ENCODE peak calls at places on chromosomes 3 and 15, in ten cellular contexts. One of them, this sample, is unnamed.

GRCh38 chr3:197809356-197810020 is 18.4 kb downstream of the LRCH3 start:
- DNase-seq in central memory CD4-positive, alpha-beta T cell: no peak
- DNase-seq in cardiac fibroblast: peak
- DNase-seq in activated naive CD8-positive, alpha-beta T cell treated with anti-CD3 and anti-CD28 coated beads for 36 hours: no peak
- DNase-seq in NCI-H226: peak
- DNase-seq in naive thymus-derived CD8-positive, alpha-beta T cell: no peak
- DNase-seq in NCI-H1105: no peak
- DNase-seq in posterior vena cava: no peak
- DNase-seq in activated CD4-positive, alpha-beta T cell treated with anti-CD3 and anti-CD28 coated beads, Interleukin-2, amount 10 ng/mL, durations not matched to agents 7 days and 5 days: no peak
- DNase-seq in Panc1: no peak
- DNase-seq in this sample: no peak

GRCh38 chr3:34207826-34208225 is 409.4 kb downstream of the PDCD6IP start:
- DNase-seq in central memory CD4-positive, alpha-beta T cell: no peak
- DNase-seq in cardiac fibroblast: peak
- DNase-seq in activated naive CD8-positive, alpha-beta T cell treated with anti-CD3 and anti-CD28 coated beads for 36 hours: no peak
- DNase-seq in NCI-H226: peak
- DNase-seq in naive thymus-derived CD8-positive, alpha-beta T cell: no peak
- DNase-seq in NCI-H1105: no peak
- DNase-seq in posterior vena cava: no peak
- DNase-seq in activated CD4-positive, alpha-beta T cell treated with anti-CD3 and anti-CD28 coated beads, Interleukin-2, amount 10 ng/mL, durations not matched to agents 7 days and 5 days: no peak
- DNase-seq in Panc1: no peak
- DNase-seq in this sample: no peak

GRCh38 chr3:109336272-109336957 is 931 bp downstream of the DPPA4 start:
- DNase-seq in central memory CD4-positive, alpha-beta T cell: no peak
- DNase-seq in cardiac fibroblast: peak
- DNase-seq in activated naive CD8-positive, alpha-beta T cell treated with anti-CD3 and anti-CD28 coated beads for 36 hours: peak
- DNase-seq in NCI-H226: no peak
- DNase-seq in naive thymus-derived CD8-positive, alpha-beta T cell: no peak
- DNase-seq in NCI-H1105: no peak
- DNase-seq in posterior vena cava: no peak
- DNase-seq in activated CD4-positive, alpha-beta T cell treated with anti-CD3 and anti-CD28 coated beads, Interleukin-2, amount 10 ng/mL, durations not matched to agents 7 days and 5 days: peak
- DNase-seq in Panc1: no peak
- DNase-seq in this sample: no peak

GRCh38 chr15:70023769-70024491 is 73.8 kb downstream of the TLE3 start:
- DNase-seq in central memory CD4-positive, alpha-beta T cell: no peak
- DNase-seq in cardiac fibroblast: peak
- DNase-seq in activated naive CD8-positive, alpha-beta T cell treated with anti-CD3 and anti-CD28 coated beads for 36 hours: no peak
- DNase-seq in NCI-H226: no peak
- DNase-seq in naive thymus-derived CD8-positive, alpha-beta T cell: no peak
- DNase-seq in NCI-H1105: peak
- DNase-seq in posterior vena cava: peak
- DNase-seq in activated CD4-positive, alpha-beta T cell treated with anti-CD3 and anti-CD28 coated beads, Interleukin-2, amount 10 ng/mL, durations not matched to agents 7 days and 5 days: no peak
- DNase-seq in Panc1: no peak
- DNase-seq in this sample: peak

GRCh38 chr15:48924528-48925393 is 39.0 kb downstream of the SHC4 start:
- DNase-seq in central memory CD4-positive, alpha-beta T cell: no peak
- DNase-seq in cardiac fibroblast: no peak
- DNase-seq in activated naive CD8-positive, alpha-beta T cell treated with anti-CD3 and anti-CD28 coated beads for 36 hours: no peak
- DNase-seq in NCI-H226: no peak
- DNase-seq in naive thymus-derived CD8-positive, alpha-beta T cell: no peak
- DNase-seq in NCI-H1105: no peak
- DNase-seq in posterior vena cava: no peak
- DNase-seq in activated CD4-positive, alpha-beta T cell treated with anti-CD3 and anti-CD28 coated beads, Interleukin-2, amount 10 ng/mL, durations not matched to agents 7 days and 5 days: no peak
- DNase-seq in Panc1: no peak
- DNase-seq in this sample: no peak

GRCh38 chr3:47161983-47162694 is 1.8 kb downstream of the SETD2 start:
- DNase-seq in central memory CD4-positive, alpha-beta T cell: no peak
- DNase-seq in cardiac fibroblast: no peak
- DNase-seq in activated naive CD8-positive, alpha-beta T cell treated with anti-CD3 and anti-CD28 coated beads for 36 hours: no peak
- DNase-seq in NCI-H226: no peak
- DNase-seq in naive thymus-derived CD8-positive, alpha-beta T cell: no peak
- DNase-seq in NCI-H1105: no peak
- DNase-seq in posterior vena cava: no peak
- DNase-seq in activated CD4-positive, alpha-beta T cell treated with anti-CD3 and anti-CD28 coated beads, Interleukin-2, amount 10 ng/mL, durations not matched to agents 7 days and 5 days: no peak
- DNase-seq in Panc1: no peak
- DNase-seq in this sample: no peak

GRCh38 chr3:177124882-177125281 is 72.4 kb downstream of the TBL1XR1 start:
- DNase-seq in central memory CD4-positive, alpha-beta T cell: no peak
- DNase-seq in cardiac fibroblast: peak
- DNase-seq in activated naive CD8-positive, alpha-beta T cell treated with anti-CD3 and anti-CD28 coated beads for 36 hours: no peak
- DNase-seq in NCI-H226: peak
- DNase-seq in naive thymus-derived CD8-positive, alpha-beta T cell: no peak
- DNase-seq in NCI-H1105: no peak
- DNase-seq in posterior vena cava: no peak
- DNase-seq in activated CD4-positive, alpha-beta T cell treated with anti-CD3 and anti-CD28 coated beads, Interleukin-2, amount 10 ng/mL, durations not matched to agents 7 days and 5 days: no peak
- DNase-seq in Panc1: no peak
- DNase-seq in this sample: no peak

GRCh38 chr3:136632625-136633081 is 119.5 kb downstream of the STAG1 start:
- DNase-seq in central memory CD4-positive, alpha-beta T cell: no peak
- DNase-seq in cardiac fibroblast: peak
- DNase-seq in activated naive CD8-positive, alpha-beta T cell treated with anti-CD3 and anti-CD28 coated beads for 36 hours: no peak
- DNase-seq in NCI-H226: peak
- DNase-seq in naive thymus-derived CD8-positive, alpha-beta T cell: no peak
- DNase-seq in NCI-H1105: no peak
- DNase-seq in posterior vena cava: no peak
- DNase-seq in activated CD4-positive, alpha-beta T cell treated with anti-CD3 and anti-CD28 coated beads, Interleukin-2, amount 10 ng/mL, durations not matched to agents 7 days and 5 days: no peak
- DNase-seq in Panc1: no peak
- DNase-seq in this sample: no peak

GRCh38 chr15:63718590-63719035 is 115.1 kb downstream of the HERC1 start:
- DNase-seq in central memory CD4-positive, alpha-beta T cell: no peak
- DNase-seq in cardiac fibroblast: peak
- DNase-seq in activated naive CD8-positive, alpha-beta T cell treated with anti-CD3 and anti-CD28 coated beads for 36 hours: no peak
- DNase-seq in NCI-H226: no peak
- DNase-seq in naive thymus-derived CD8-positive, alpha-beta T cell: no peak
- DNase-seq in NCI-H1105: no peak
- DNase-seq in posterior vena cava: no peak
- DNase-seq in activated CD4-positive, alpha-beta T cell treated with anti-CD3 and anti-CD28 coated beads, Interleukin-2, amount 10 ng/mL, durations not matched to agents 7 days and 5 days: no peak
- DNase-seq in Panc1: no peak
- DNase-seq in this sample: no peak

GRCh38 chr3:73324203-73325155 is 263.0 kb downstream of the EBLN2 start:
- DNase-seq in central memory CD4-positive, alpha-beta T cell: no peak
- DNase-seq in cardiac fibroblast: no peak
- DNase-seq in activated naive CD8-positive, alpha-beta T cell treated with anti-CD3 and anti-CD28 coated beads for 36 hours: no peak
- DNase-seq in NCI-H226: no peak
- DNase-seq in naive thymus-derived CD8-positive, alpha-beta T cell: no peak
- DNase-seq in NCI-H1105: no peak
- DNase-seq in posterior vena cava: no peak
- DNase-seq in activated CD4-positive, alpha-beta T cell treated with anti-CD3 and anti-CD28 coated beads, Interleukin-2, amount 10 ng/mL, durations not matched to agents 7 days and 5 days: no peak
- DNase-seq in Panc1: no peak
- DNase-seq in this sample: no peak

GRCh38 chr3:69115731-69116130 is 6.7 kb downstream of the LMOD3 start:
- DNase-seq in central memory CD4-positive, alpha-beta T cell: no peak
- DNase-seq in cardiac fibroblast: peak
- DNase-seq in activated naive CD8-positive, alpha-beta T cell treated with anti-CD3 and anti-CD28 coated beads for 36 hours: no peak
- DNase-seq in NCI-H226: no peak
- DNase-seq in naive thymus-derived CD8-positive, alpha-beta T cell: no peak
- DNase-seq in NCI-H1105: no peak
- DNase-seq in posterior vena cava: no peak
- DNase-seq in activated CD4-positive, alpha-beta T cell treated with anti-CD3 and anti-CD28 coated beads, Interleukin-2, amount 10 ng/mL, durations not matched to agents 7 days and 5 days: no peak
- DNase-seq in Panc1: no peak
- DNase-seq in this sample: no peak

GRCh38 chr15:101128191-101128590 is 123.7 kb downstream of the CHSY1 start:
- DNase-seq in central memory CD4-positive, alpha-beta T cell: no peak
- DNase-seq in cardiac fibroblast: peak
- DNase-seq in activated naive CD8-positive, alpha-beta T cell treated with anti-CD3 and anti-CD28 coated beads for 36 hours: no peak
- DNase-seq in NCI-H226: peak
- DNase-seq in naive thymus-derived CD8-positive, alpha-beta T cell: no peak
- DNase-seq in NCI-H1105: no peak
- DNase-seq in posterior vena cava: peak
- DNase-seq in activated CD4-positive, alpha-beta T cell treated with anti-CD3 and anti-CD28 coated beads, Interleukin-2, amount 10 ng/mL, durations not matched to agents 7 days and 5 days: no peak
- DNase-seq in Panc1: no peak
- DNase-seq in this sample: peak

GRCh38 chr3:129558076-129558771 is 15.2 kb downstream of the H1-8 start:
- DNase-seq in central memory CD4-positive, alpha-beta T cell: no peak
- DNase-seq in cardiac fibroblast: no peak
- DNase-seq in activated naive CD8-positive, alpha-beta T cell treated with anti-CD3 and anti-CD28 coated beads for 36 hours: no peak
- DNase-seq in NCI-H226: peak
- DNase-seq in naive thymus-derived CD8-positive, alpha-beta T cell: no peak
- DNase-seq in NCI-H1105: no peak
- DNase-seq in posterior vena cava: no peak
- DNase-seq in activated CD4-positive, alpha-beta T cell treated with anti-CD3 and anti-CD28 coated beads, Interleukin-2, amount 10 ng/mL, durations not matched to agents 7 days and 5 days: no peak
- DNase-seq in Panc1: no peak
- DNase-seq in this sample: no peak

GRCh38 chr3:194714564-194714963 is 28.9 kb downstream of the FAM43A start:
- DNase-seq in central memory CD4-positive, alpha-beta T cell: no peak
- DNase-seq in cardiac fibroblast: no peak
- DNase-seq in activated naive CD8-positive, alpha-beta T cell treated with anti-CD3 and anti-CD28 coated beads for 36 hours: no peak
- DNase-seq in NCI-H226: no peak
- DNase-seq in naive thymus-derived CD8-positive, alpha-beta T cell: no peak
- DNase-seq in NCI-H1105: no peak
- DNase-seq in posterior vena cava: peak
- DNase-seq in activated CD4-positive, alpha-beta T cell treated with anti-CD3 and anti-CD28 coated beads, Interleukin-2, amount 10 ng/mL, durations not matched to agents 7 days and 5 days: no peak
- DNase-seq in Panc1: no peak
- DNase-seq in this sample: no peak

GRCh38 chr3:71217640-71218222 is 365.8 kb downstream of the FOXP1 start:
- DNase-seq in central memory CD4-positive, alpha-beta T cell: no peak
- DNase-seq in cardiac fibroblast: no peak
- DNase-seq in activated naive CD8-positive, alpha-beta T cell treated with anti-CD3 and anti-CD28 coated beads for 36 hours: no peak
- DNase-seq in NCI-H226: no peak
- DNase-seq in naive thymus-derived CD8-positive, alpha-beta T cell: no peak
- DNase-seq in NCI-H1105: no peak
- DNase-seq in posterior vena cava: no peak
- DNase-seq in activated CD4-positive, alpha-beta T cell treated with anti-CD3 and anti-CD28 coated beads, Interleukin-2, amount 10 ng/mL, durations not matched to agents 7 days and 5 days: no peak
- DNase-seq in Panc1: no peak
- DNase-seq in this sample: no peak

GRCh38 chr3:27293954-27294353 is 75.2 kb downstream of the NEK10 start:
- DNase-seq in central memory CD4-positive, alpha-beta T cell: no peak
- DNase-seq in cardiac fibroblast: no peak
- DNase-seq in activated naive CD8-positive, alpha-beta T cell treated with anti-CD3 and anti-CD28 coated beads for 36 hours: no peak
- DNase-seq in NCI-H226: no peak
- DNase-seq in naive thymus-derived CD8-positive, alpha-beta T cell: no peak
- DNase-seq in NCI-H1105: no peak
- DNase-seq in posterior vena cava: no peak
- DNase-seq in activated CD4-positive, alpha-beta T cell treated with anti-CD3 and anti-CD28 coated beads, Interleukin-2, amount 10 ng/mL, durations not matched to agents 7 days and 5 days: no peak
- DNase-seq in Panc1: no peak
- DNase-seq in this sample: no peak

GRCh38 chr3:135762188-135762853 is 203.2 kb upstream of the PPP2R3A start:
- DNase-seq in central memory CD4-positive, alpha-beta T cell: no peak
- DNase-seq in cardiac fibroblast: no peak
- DNase-seq in activated naive CD8-positive, alpha-beta T cell treated with anti-CD3 and anti-CD28 coated beads for 36 hours: no peak
- DNase-seq in NCI-H226: no peak
- DNase-seq in naive thymus-derived CD8-positive, alpha-beta T cell: no peak
- DNase-seq in NCI-H1105: no peak
- DNase-seq in posterior vena cava: no peak
- DNase-seq in activated CD4-positive, alpha-beta T cell treated with anti-CD3 and anti-CD28 coated beads, Interleukin-2, amount 10 ng/mL, durations not matched to agents 7 days and 5 days: no peak
- DNase-seq in Panc1: no peak
- DNase-seq in this sample: no peak

GRCh38 chr3:40780801-40781406 is 256.1 kb downstream of the ZNF621 start:
- DNase-seq in central memory CD4-positive, alpha-beta T cell: no peak
- DNase-seq in cardiac fibroblast: peak
- DNase-seq in activated naive CD8-positive, alpha-beta T cell treated with anti-CD3 and anti-CD28 coated beads for 36 hours: no peak
- DNase-seq in NCI-H226: no peak
- DNase-seq in naive thymus-derived CD8-positive, alpha-beta T cell: no peak
- DNase-seq in NCI-H1105: no peak
- DNase-seq in posterior vena cava: peak
- DNase-seq in activated CD4-positive, alpha-beta T cell treated with anti-CD3 and anti-CD28 coated beads, Interleukin-2, amount 10 ng/mL, durations not matched to agents 7 days and 5 days: no peak
- DNase-seq in Panc1: no peak
- DNase-seq in this sample: no peak

GRCh38 chr3:5188419-5189405 is 1.2 kb downstream of the EDEM1 start:
- DNase-seq in central memory CD4-positive, alpha-beta T cell: peak
- DNase-seq in cardiac fibroblast: peak
- DNase-seq in activated naive CD8-positive, alpha-beta T cell treated with anti-CD3 and anti-CD28 coated beads for 36 hours: peak
- DNase-seq in NCI-H226: peak
- DNase-seq in naive thymus-derived CD8-positive, alpha-beta T cell: peak
- DNase-seq in NCI-H1105: no peak
- DNase-seq in posterior vena cava: no peak
- DNase-seq in activated CD4-positive, alpha-beta T cell treated with anti-CD3 and anti-CD28 coated beads, Interleukin-2, amount 10 ng/mL, durations not matched to agents 7 days and 5 days: peak
- DNase-seq in Panc1: no peak
- DNase-seq in this sample: peak

GRCh38 chr3:71045917-71046282 is 537.6 kb downstream of the FOXP1 start:
- DNase-seq in central memory CD4-positive, alpha-beta T cell: no peak
- DNase-seq in cardiac fibroblast: no peak
- DNase-seq in activated naive CD8-positive, alpha-beta T cell treated with anti-CD3 and anti-CD28 coated beads for 36 hours: peak
- DNase-seq in NCI-H226: no peak
- DNase-seq in naive thymus-derived CD8-positive, alpha-beta T cell: no peak
- DNase-seq in NCI-H1105: no peak
- DNase-seq in posterior vena cava: no peak
- DNase-seq in activated CD4-positive, alpha-beta T cell treated with anti-CD3 and anti-CD28 coated beads, Interleukin-2, amount 10 ng/mL, durations not matched to agents 7 days and 5 days: peak
- DNase-seq in Panc1: no peak
- DNase-seq in this sample: no peak

GRCh38 chr3:49519916-49520385 is 34.3 kb upstream of the BSN start:
- DNase-seq in central memory CD4-positive, alpha-beta T cell: no peak
- DNase-seq in cardiac fibroblast: no peak
- DNase-seq in activated naive CD8-positive, alpha-beta T cell treated with anti-CD3 and anti-CD28 coated beads for 36 hours: no peak
- DNase-seq in NCI-H226: no peak
- DNase-seq in naive thymus-derived CD8-positive, alpha-beta T cell: no peak
- DNase-seq in NCI-H1105: no peak
- DNase-seq in posterior vena cava: no peak
- DNase-seq in activated CD4-positive, alpha-beta T cell treated with anti-CD3 and anti-CD28 coated beads, Interleukin-2, amount 10 ng/mL, durations not matched to agents 7 days and 5 days: no peak
- DNase-seq in Panc1: no peak
- DNase-seq in this sample: peak

GRCh38 chr3:126540342-126540849 is 16.4 kb downstream of the CHST13 start:
- DNase-seq in central memory CD4-positive, alpha-beta T cell: no peak
- DNase-seq in cardiac fibroblast: peak
- DNase-seq in activated naive CD8-positive, alpha-beta T cell treated with anti-CD3 and anti-CD28 coated beads for 36 hours: no peak
- DNase-seq in NCI-H226: peak
- DNase-seq in naive thymus-derived CD8-positive, alpha-beta T cell: no peak
- DNase-seq in NCI-H1105: no peak
- DNase-seq in posterior vena cava: peak
- DNase-seq in activated CD4-positive, alpha-beta T cell treated with anti-CD3 and anti-CD28 coated beads, Interleukin-2, amount 10 ng/mL, durations not matched to agents 7 days and 5 days: no peak
- DNase-seq in Panc1: peak
- DNase-seq in this sample: peak

GRCh38 chr15:38174691-38175090 is 77.9 kb upstream of the SPRED1 start:
- DNase-seq in central memory CD4-positive, alpha-beta T cell: no peak
- DNase-seq in cardiac fibroblast: no peak
- DNase-seq in activated naive CD8-positive, alpha-beta T cell treated with anti-CD3 and anti-CD28 coated beads for 36 hours: no peak
- DNase-seq in NCI-H226: no peak
- DNase-seq in naive thymus-derived CD8-positive, alpha-beta T cell: no peak
- DNase-seq in NCI-H1105: no peak
- DNase-seq in posterior vena cava: no peak
- DNase-seq in activated CD4-positive, alpha-beta T cell treated with anti-CD3 and anti-CD28 coated beads, Interleukin-2, amount 10 ng/mL, durations not matched to agents 7 days and 5 days: no peak
- DNase-seq in Panc1: no peak
- DNase-seq in this sample: no peak

GRCh38 chr3:102415553-102415952 is 19.3 kb upstream of the ZPLD1 start:
- DNase-seq in central memory CD4-positive, alpha-beta T cell: no peak
- DNase-seq in cardiac fibroblast: peak
- DNase-seq in activated naive CD8-positive, alpha-beta T cell treated with anti-CD3 and anti-CD28 coated beads for 36 hours: no peak
- DNase-seq in NCI-H226: no peak
- DNase-seq in naive thymus-derived CD8-positive, alpha-beta T cell: no peak
- DNase-seq in NCI-H1105: no peak
- DNase-seq in posterior vena cava: no peak
- DNase-seq in activated CD4-positive, alpha-beta T cell treated with anti-CD3 and anti-CD28 coated beads, Interleukin-2, amount 10 ng/mL, durations not matched to agents 7 days and 5 days: no peak
- DNase-seq in Panc1: no peak
- DNase-seq in this sample: no peak

GRCh38 chr3:157333551-157333991 is 103.1 kb upstream of the PTX3 start:
- DNase-seq in central memory CD4-positive, alpha-beta T cell: no peak
- DNase-seq in cardiac fibroblast: peak
- DNase-seq in activated naive CD8-positive, alpha-beta T cell treated with anti-CD3 and anti-CD28 coated beads for 36 hours: no peak
- DNase-seq in NCI-H226: no peak
- DNase-seq in naive thymus-derived CD8-positive, alpha-beta T cell: no peak
- DNase-seq in NCI-H1105: no peak
- DNase-seq in posterior vena cava: no peak
- DNase-seq in activated CD4-positive, alpha-beta T cell treated with anti-CD3 and anti-CD28 coated beads, Interleukin-2, amount 10 ng/mL, durations not matched to agents 7 days and 5 days: no peak
- DNase-seq in Panc1: no peak
- DNase-seq in this sample: no peak

GRCh38 chr3:57958642-57959406 is 49.4 kb upstream of the FLNB start:
- DNase-seq in central memory CD4-positive, alpha-beta T cell: no peak
- DNase-seq in cardiac fibroblast: peak
- DNase-seq in activated naive CD8-positive, alpha-beta T cell treated with anti-CD3 and anti-CD28 coated beads for 36 hours: no peak
- DNase-seq in NCI-H226: peak
- DNase-seq in naive thymus-derived CD8-positive, alpha-beta T cell: no peak
- DNase-seq in NCI-H1105: no peak
- DNase-seq in posterior vena cava: peak
- DNase-seq in activated CD4-positive, alpha-beta T cell treated with anti-CD3 and anti-CD28 coated beads, Interleukin-2, amount 10 ng/mL, durations not matched to agents 7 days and 5 days: no peak
- DNase-seq in Panc1: no peak
- DNase-seq in this sample: no peak